ENCODE peak calls at places on chromosomes 12 and 14, in ten cellular contexts. Q is left lung, H is tibial nerve, K is hepatocyte, B is left ventricle myocardium inferior, I is GM23248, V is AG04450, E is right atrium auricular region, M is tibial artery, O is cardiac muscle cell. T is an unnamed sample. For H3K9me3, the result is how much of the 10 kb centered on the place peaks cover.

GRCh38 chr14:60657609-60657983 is 8.3 kb upstream of the SIX1 start:
- DNase-seq in Q (no peak), M (no peak), H (no peak), B (no peak), O (no peak), E (no peak), V (no peak), I (no peak), K (peak), T (no peak)

GRCh38 chr12:118052324-118053070 is 8.5 kb downstream of the WSB2 start:
- DNase-seq in V (peak), O (no peak), M (peak), I (peak), B (peak), K (peak), H (peak), E (peak), Q (peak), T (no peak)

GRCh38 chr12:97323154-97323553 is 139.4 kb upstream of the RMST start:
- DNase-seq in K (peak), Q (no peak), M (no peak), I (no peak), H (no peak), O (no peak), V (no peak), E (no peak), B (no peak), T (no peak)

GRCh38 chr12:69484428-69484827 is 14.2 kb downstream of the FRS2 start:
- DNase-seq in O (peak), H (no peak), M (no peak), E (no peak), B (no peak), K (peak), Q (no peak), V (no peak), I (no peak), T (no peak)

GRCh38 chr12:87025976-87026375 is 769.8 kb upstream of the MGAT4C start:
- DNase-seq in V (no peak), M (no peak), E (no peak), O (no peak), K (no peak), I (no peak), B (no peak), H (no peak), Q (no peak), T (no peak)

GRCh38 chr12:104292872-104293794 is 10.4 kb upstream of the EID3 start:
- DNase-seq in K (no peak), B (no peak), O (no peak), H (no peak), M (no peak), V (no peak), I (no peak), E (no peak), Q (no peak), T (no peak)

GRCh38 chr12:88371416-88372183 is 208.7 kb downstream of the KITLG start:
- DNase-seq in B (no peak), I (peak), Q (no peak), K (no peak), O (no peak), M (peak), H (no peak), V (no peak), E (no peak), T (no peak)

GRCh38 chr14:95272057-95272456 is 47.7 kb downstream of the CLMN start:
- DNase-seq in B (no peak), Q (no peak), E (no peak), M (no peak), I (no peak), V (no peak), H (no peak), O (no peak), K (no peak), T (no peak)

GRCh38 chr14:67371247-67372148 is 11.4 kb downstream of the EIF2S1 start:
- DNase-seq in O (no peak), I (no peak), K (no peak), H (no peak), E (no peak), B (no peak), M (no peak), Q (no peak), V (no peak), T (no peak)

GRCh38 chr14:101179691-101180211 is 276.2 kb upstream of the RTL1 start:
- DNase-seq in Q (peak), K (no peak), I (no peak), B (no peak), E (peak), V (no peak), H (no peak), O (no peak), M (no peak), T (no peak)

GRCh38 chr12:51218607-51219161 is 822 bp upstream of the POU6F1 start:
- DNase-seq in I (no peak), B (no peak), O (peak), K (peak), E (no peak), Q (no peak), M (peak), H (no peak), V (no peak), T (no peak)

GRCh38 chr12:117097159-117097558 is 2.1 kb downstream of the TESC start:
- DNase-seq in O (no peak), V (no peak), E (no peak), M (no peak), K (no peak), Q (peak), I (no peak), H (no peak), B (no peak), T (no peak)

GRCh38 chr12:50745861-50746260 is 18.0 kb upstream of the ATF1 start:
- DNase-seq in M (no peak), I (no peak), V (no peak), Q (no peak), H (no peak), O (no peak), B (no peak), K (no peak), E (no peak), T (no peak)

GRCh38 chr12:38961683-38962082 is 56.3 kb upstream of the CPNE8 start:
- DNase-seq in E (no peak), O (no peak), M (no peak), V (no peak), K (no peak), H (no peak), B (no peak), Q (no peak), I (no peak), T (no peak)

GRCh38 chr12:64085154-64085553 is 136.9 kb downstream of the KICS2 start:
- DNase-seq in O (no peak), K (no peak), M (no peak), E (no peak), Q (no peak), V (no peak), H (no peak), I (no peak), B (no peak), T (no peak)

GRCh38 chr12:121284551-121285390 is 11.7 kb downstream of the CAMKK2 start:
- DNase-seq in K (no peak), V (no peak), E (no peak), O (no peak), H (no peak), B (no peak), I (peak), M (peak), Q (no peak), T (no peak)

GRCh38 chr12:65925626-65926025 is 101.3 kb downstream of the HMGA2 start:
- DNase-seq in Q (no peak), K (no peak), O (no peak), E (no peak), M (no peak), V (no peak), H (no peak), I (no peak), B (no peak), T (no peak)

GRCh38 chr12:108745641-108746040 is 14.3 kb upstream of the CORO1C start:
- DNase-seq in I (no peak), B (no peak), K (no peak), M (no peak), V (no peak), H (no peak), O (no peak), Q (no peak), E (no peak), T (no peak)

GRCh38 chr12:87678453-87678852 is 350.7 kb downstream of the C12orf50 start:
- DNase-seq in M (no peak), I (peak), V (no peak), O (no peak), B (no peak), Q (no peak), E (no peak), K (no peak), H (no peak), T (no peak)

GRCh38 chr14:104526723-104527645 is 52.6 kb upstream of the C14orf180 start:
- DNase-seq in B (no peak), O (no peak), H (no peak), I (no peak), E (no peak), Q (no peak), V (no peak), M (no peak), K (no peak), T (no peak)

GRCh38 chr14:94505641-94506040 is 3.6 kb downstream of the SERPINA12 start:
- DNase-seq in I (no peak), V (no peak), M (no peak), K (no peak), Q (no peak), H (no peak), O (no peak), B (no peak), E (no peak), T (no peak)

GRCh38 chr12:53428741-53429140 is 5.1 kb downstream of the AMHR2 start:
- DNase-seq in Q (no peak), V (no peak), H (no peak), I (no peak), M (peak), E (no peak), K (no peak), O (no peak), B (no peak), T (no peak)

GRCh38 chr14:93905623-93906022 is 21.5 kb upstream of the FAM181A start:
- DNase-seq in M (peak), I (no peak), E (no peak), H (no peak), Q (no peak), B (no peak), O (no peak), V (no peak), K (peak), T (no peak)

GRCh38 chr12:6332459-6332858 is 9.4 kb downstream of the TNFRSF1A start:
- DNase-seq in B (no peak), M (no peak), I (peak), O (no peak), H (no peak), V (no peak), K (no peak), Q (no peak), E (no peak), T (no peak)

DNA sequence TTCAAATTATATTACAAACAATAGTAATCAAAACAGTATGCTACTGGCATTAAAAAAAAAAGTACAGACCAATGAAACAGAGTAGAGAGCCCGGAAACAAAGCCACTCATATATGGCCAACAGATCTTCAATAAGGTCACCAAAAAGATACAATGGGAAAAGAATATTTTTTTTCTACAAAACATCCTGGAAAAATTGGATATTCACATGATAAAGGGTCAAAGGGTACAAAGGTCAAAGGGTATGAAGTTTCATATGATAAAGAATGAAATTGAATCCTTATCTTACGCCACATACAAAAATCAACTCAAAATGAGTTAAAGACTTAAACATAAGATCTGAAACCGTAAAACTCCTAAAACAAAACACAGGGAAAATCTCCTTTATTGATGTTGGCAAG is 168.5 kb upstream of the PELI2 start:
- DNase-seq in B (no peak), M (no peak), H (no peak), Q (no peak), E (no peak), K (no peak), I (no peak), V (no peak), O (no peak), T (no peak)
- H3K9me3 ChIP-seq in B (under half), M (under half), H (under half), Q (under half), E (under half), K (under half), I (under half), V (under half), O (under half), T (under half)

DNA sequence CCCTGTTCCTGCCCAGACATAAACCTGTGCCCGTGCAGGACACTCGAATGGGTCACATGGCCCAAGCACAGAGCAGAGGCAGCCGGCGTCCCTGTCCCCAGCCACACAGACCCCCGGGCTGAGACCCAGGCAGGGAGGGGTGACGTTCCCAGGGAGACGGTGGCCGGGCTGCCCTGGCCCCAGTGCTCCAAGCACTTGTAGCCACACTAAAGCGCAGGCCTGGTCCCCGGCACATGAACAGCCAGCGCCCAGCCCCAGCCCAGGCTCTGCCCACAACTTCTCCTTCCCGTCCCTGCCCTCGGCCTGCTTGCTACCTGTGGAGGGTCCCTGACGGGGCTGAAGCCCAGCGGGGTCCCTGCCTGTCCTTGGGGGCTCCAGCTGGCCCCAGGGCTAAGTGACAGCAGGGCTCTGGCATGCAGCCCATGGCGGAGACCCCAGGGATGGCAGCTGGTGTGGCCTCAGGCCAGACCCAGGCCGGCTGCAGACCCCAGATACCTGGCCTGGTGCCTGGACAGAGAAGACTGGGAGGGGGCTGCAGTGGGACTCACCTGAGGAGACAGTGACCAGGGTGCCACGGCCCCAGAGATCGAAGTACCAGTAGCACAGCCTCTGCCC is 338.4 kb downstream of the TMEM121 start:
- DNase-seq in M (peak), V (no peak), B (peak), E (no peak), Q (peak), O (no peak), K (no peak), H (peak), I (no peak), T (peak)
- H3K9me3 ChIP-seq in M (under half), V (half or more), B (under half), E (under half), Q (under half), O (under half), K (under half), H (under half), I (under half), T (under half)

GRCh38 chr14:90828642-90829487 is 12.6 kb upstream of the TTC7B start:
- DNase-seq in V (no peak), I (no peak), E (peak), O (no peak), H (no peak), B (no peak), Q (no peak), K (no peak), M (no peak), T (no peak)
- H3K9me3 ChIP-seq in V (under half), I (under half), E (under half), O (under half), H (under half), B (under half), Q (under half), K (under half), M (under half), T (under half)

GRCh38 chr14:82661258-82661657 is 1127.6 kb upstream of the SEL1L start:
- DNase-seq in E (no peak), Q (no peak), M (no peak), I (no peak), B (no peak), O (no peak), K (no peak), V (no peak), H (no peak), T (no peak)
- H3K9me3 ChIP-seq in E (under half), Q (under half), M (under half), I (under half), B (under half), O (under half), K (under half), V (under half), H (under half), T (under half)

GRCh38 chr12:34401659-34402227 is 379.4 kb downstream of the ALG10 start:
- DNase-seq in O (no peak), E (peak), V (no peak), B (peak), M (peak), Q (peak), K (peak), I (no peak), H (peak), T (no peak)
- H3K9me3 ChIP-seq in O (under half), E (under half), V (half or more), B (half or more), M (under half), Q (under half), K (under half), I (under half), H (under half), T (under half)

DNA sequence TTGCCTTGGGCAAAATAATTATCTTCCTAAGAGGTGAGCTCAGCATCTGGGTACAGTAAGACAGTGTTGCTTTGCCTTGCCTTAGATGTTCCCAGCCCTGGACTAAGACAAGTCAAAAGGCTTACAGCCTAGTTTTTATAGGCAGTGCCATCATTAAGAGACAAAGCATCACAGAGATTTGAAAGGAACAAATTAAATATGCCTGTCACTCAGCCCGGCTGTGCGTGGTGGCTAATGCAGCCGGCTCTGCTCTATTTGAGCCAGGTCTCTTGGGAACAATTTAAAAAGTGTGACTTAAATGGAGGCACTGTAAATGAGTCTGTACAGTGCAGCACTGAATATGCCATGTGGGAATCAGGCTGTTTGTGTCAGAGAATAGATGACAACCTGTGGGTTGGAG is 1687.4 kb upstream of the FLRT2 start:
- DNase-seq in O (no peak), M (no peak), B (no peak), K (no peak), Q (no peak), H (no peak), E (no peak), I (no peak), V (no peak), T (no peak)
- H3K9me3 ChIP-seq in O (under half), M (under half), B (under half), K (under half), Q (under half), H (under half), E (under half), I (under half), V (under half), T (under half)

DNA sequence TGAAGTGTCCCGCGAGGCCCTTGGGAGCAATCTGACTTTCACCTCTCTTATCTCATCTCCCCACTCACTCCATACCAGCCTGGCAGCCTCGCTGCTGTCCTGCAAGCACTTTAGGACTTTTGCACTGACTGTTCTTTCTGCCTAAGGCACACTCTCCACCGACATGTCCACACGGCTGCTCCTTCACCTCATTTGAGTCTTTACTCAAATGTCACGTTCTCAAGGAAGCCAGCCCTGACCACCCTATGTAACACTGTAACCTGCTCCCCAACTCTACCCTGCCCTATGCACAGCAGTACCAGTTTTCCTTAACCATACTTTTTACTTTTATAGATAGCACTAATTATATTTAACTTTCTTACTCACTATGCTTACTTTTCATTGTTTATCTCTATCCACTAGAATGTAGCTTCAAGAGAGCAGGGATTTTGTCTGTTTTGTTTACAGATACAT is 32.0 kb downstream of the PRKD1 start:
- DNase-seq in E (no peak), K (peak), O (peak), I (no peak), H (no peak), B (no peak), V (no peak), M (no peak), Q (peak), T (no peak)
- H3K9me3 ChIP-seq in E (under half), K (under half), O (under half), I (under half), H (under half), B (under half), V (under half), M (under half), Q (under half), T (under half)

DNA sequence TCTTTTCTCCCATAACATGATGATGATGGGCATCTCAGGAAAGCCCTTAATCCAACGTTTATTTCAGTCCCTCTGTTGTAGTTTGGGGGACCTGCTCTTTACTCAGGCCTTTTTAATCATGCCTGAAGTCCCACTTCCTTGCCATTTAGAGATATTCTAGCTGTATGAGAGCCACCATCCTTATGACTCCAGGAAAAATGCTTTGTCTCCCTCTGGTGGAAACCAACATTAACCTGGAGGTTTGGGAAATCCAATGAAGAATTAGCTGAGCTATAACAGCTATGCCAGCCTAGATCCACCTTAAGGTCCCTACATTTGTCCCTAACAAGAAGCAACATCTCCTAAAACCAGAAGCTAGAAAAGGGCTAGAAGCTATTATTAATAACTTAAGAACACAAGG is 1399.1 kb downstream of the LRFN5 start:
- DNase-seq in Q (no peak), K (no peak), I (peak), M (no peak), B (no peak), E (no peak), V (no peak), H (no peak), O (no peak), T (no peak)
- H3K9me3 ChIP-seq in Q (under half), K (under half), I (under half), M (under half), B (half or more), E (under half), V (under half), H (under half), O (under half), T (under half)

DNA sequence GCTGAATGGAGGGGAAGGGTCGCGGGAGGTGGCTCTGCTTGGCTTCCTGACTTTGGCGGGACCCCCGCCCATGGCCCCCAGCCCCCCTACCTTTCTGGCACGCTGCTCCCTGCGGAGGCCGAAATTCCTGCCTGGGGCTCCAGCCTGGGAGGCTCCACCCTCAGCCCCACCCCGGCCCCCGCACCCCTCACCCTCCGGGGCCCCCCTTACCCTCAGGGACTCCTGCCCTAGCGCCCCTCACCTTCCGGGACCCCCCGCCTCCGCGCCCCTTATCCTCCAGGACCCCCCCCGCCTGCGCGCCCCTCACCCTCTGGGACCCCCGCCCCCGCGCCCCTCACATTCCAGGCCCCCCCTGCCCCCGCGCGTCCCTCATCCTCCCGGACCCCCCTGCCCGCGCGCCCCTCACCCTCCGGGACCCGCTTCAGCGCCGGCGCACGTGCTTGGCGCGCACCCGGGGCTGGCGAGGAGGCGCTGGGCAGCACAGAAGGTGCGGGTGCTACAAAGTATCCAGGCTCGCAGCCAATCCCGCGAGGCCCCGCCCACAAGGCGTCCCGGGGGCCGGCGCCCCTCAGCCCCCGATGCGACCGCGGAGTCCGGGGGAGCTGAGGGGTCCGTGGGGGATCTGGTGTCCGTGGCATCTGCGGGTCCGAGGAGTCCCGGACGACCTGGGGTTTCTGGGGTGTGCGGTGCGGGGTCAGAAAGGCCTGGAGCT is at the start of gene ANHX:
- DNase-seq in H (no peak), K (peak), O (no peak), V (no peak), E (no peak), I (no peak), B (no peak), Q (no peak), M (peak), T (no peak)
- H3K9me3 ChIP-seq in H (under half), K (under half), O (under half), V (half or more), E (under half), I (under half), B (under half), Q (under half), M (under half), T (under half)

T was measured in T-helper 17 cell.